ENCODE peak calls at places on chromosomes 3 and 15, in five cellular contexts. Y is GM12865, C is esophagus squamous epithelium, R is upper lobe of left lung, G is PC-3. I is an unnamed sample.

GRCh38 chr3:11495948-11496557 is 147.7 kb downstream of the VGLL4 start:
- DNase-seq in Y (no peak), C (no peak), R (no peak), G (no peak), I (no peak)

GRCh38 chr3:195058311-195059005 is 212.5 kb downstream of the XXYLT1 start:
- DNase-seq in C (no peak), G (no peak), R (no peak), Y (no peak), I (no peak)

GRCh38 chr3:42090973-42091731 is at the start of gene TRAK1:
- DNase-seq in C (no peak), G (no peak), Y (no peak), R (no peak), I (no peak)

GRCh38 chr3:119367000-119367399 is 72.8 kb downstream of the ARHGAP31 start:
- DNase-seq in G (no peak), Y (no peak), R (no peak), C (no peak), I (no peak)

GRCh38 chr3:106030620-106030945 is 161.8 kb upstream of the CBLB start:
- DNase-seq in G (peak), C (no peak), R (no peak), Y (no peak), I (no peak)

GRCh38 chr3:136584728-136585127 is 167.4 kb downstream of the STAG1 start:
- DNase-seq in C (no peak), G (no peak), R (no peak), Y (no peak), I (peak)

GRCh38 chr3:193030276-193030675 is 112.6 kb upstream of the MB21D2 start:
- DNase-seq in Y (no peak), R (no peak), G (peak), C (no peak), I (no peak)

GRCh38 chr3:190617185-190617584 is 103.3 kb downstream of the IL1RAP start:
- DNase-seq in Y (peak), R (peak), C (peak), G (peak), I (peak)

GRCh38 chr15:74799255-74799842 is 13.3 kb upstream of the LMAN1L start:
- DNase-seq in Y (peak), R (no peak), G (no peak), C (no peak), I (no peak)

GRCh38 chr3:151328298-151329036 is 882 bp downstream of the P2RY13 start:
- DNase-seq in C (no peak), R (peak), Y (no peak), G (peak), I (no peak)

GRCh38 chr15:101482526-101483371 is 6.8 kb downstream of the PCSK6 start:
- DNase-seq in G (no peak), R (no peak), C (no peak), Y (no peak), I (no peak)

GRCh38 chr3:148816971-148817519 is 10.6 kb upstream of the CPB1 start:
- DNase-seq in G (no peak), Y (no peak), R (no peak), C (no peak), I (no peak)

GRCh38 chr3:30741870-30742269 is 135.5 kb downstream of the TGFBR2 start:
- DNase-seq in R (no peak), G (no peak), Y (no peak), C (no peak), I (no peak)

GRCh38 chr3:136042608-136043221 is 77.2 kb downstream of the PPP2R3A start:
- DNase-seq in R (no peak), C (no peak), Y (peak), G (peak), I (peak)

DNA sequence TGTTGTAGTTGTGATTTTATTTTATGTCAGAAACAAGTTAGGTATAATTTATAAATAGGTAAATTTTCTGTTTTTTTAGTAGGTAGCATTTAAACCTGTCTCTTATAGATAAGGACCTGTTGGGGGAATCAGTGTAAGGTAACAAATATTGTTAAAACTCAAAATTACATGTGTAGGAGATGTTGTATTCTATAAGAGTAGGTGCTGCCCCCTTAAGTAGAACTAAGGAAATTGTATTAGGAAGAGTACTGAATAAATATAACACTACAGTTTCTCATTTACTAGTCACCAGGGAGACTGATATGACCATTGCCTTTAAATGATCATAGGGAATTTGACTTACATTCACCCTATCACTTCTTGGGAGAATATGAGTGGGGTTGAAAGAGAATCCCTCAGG is 31.2 kb downstream of the SLC25A36 start:
- DNase-seq in R (no peak), C (no peak), Y (no peak), G (peak), I (no peak)
- TF ChIP-seq CTCF in R (no peak), C (peak), Y (peak), G (peak), I (no peak)

GRCh38 chr3:54999159-54999558 is 71.3 kb upstream of the LRTM1 start:
- DNase-seq in R (no peak), C (no peak), Y (no peak), G (peak), I (no peak)
- TF ChIP-seq CTCF in R (no peak), C (peak), Y (peak), G (peak), I (no peak)

GRCh38 chr15:35912196-35912595 is 366.2 kb upstream of the DPH6 start:
- DNase-seq in G (peak), Y (no peak), C (no peak), R (no peak), I (no peak)
- TF ChIP-seq CTCF in G (peak), Y (no peak), C (peak), R (no peak), I (no peak)

DNA sequence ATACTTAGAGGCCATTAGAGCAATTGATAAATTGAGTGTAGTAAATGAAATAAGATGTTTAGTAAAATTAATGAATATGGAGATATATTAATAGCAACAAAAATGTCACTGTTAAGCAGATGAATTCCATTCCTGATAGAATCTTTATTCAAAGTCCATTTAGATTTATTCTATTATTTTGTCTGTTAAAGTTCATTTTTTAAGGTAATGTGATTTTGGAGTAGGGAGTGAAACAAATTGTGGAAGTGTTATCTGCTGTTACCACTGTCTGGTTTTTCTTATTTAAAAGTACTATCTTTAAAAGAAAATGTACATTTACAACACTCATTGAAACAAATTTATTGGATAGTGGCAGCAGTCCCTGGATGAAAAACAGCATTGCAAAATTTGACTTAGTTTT is 70.4 kb downstream of the PPM1L start:
- DNase-seq in C (no peak), Y (no peak), R (no peak), G (no peak), I (no peak)
- TF ChIP-seq CTCF in C (no peak), Y (no peak), R (no peak), G (no peak), I (no peak)

GRCh38 chr3:185063431-185063830 is 89.4 kb downstream of the C3orf70 start:
- DNase-seq in Y (peak), R (no peak), G (no peak), C (no peak), I (no peak)
- TF ChIP-seq CTCF in Y (no peak), R (no peak), G (no peak), C (no peak), I (no peak)

I was measured in GM13976.